ENCODE peak calls at places on chromosome 14, in seven cellular contexts. X is NAMALWA; I is activated naive CD4-positive, alpha-beta T cell treated with anti-CD3 and anti-CD28 coated beads, Interleukin-2, amount 50 U/mL, for 16 hours; H is EL; C is lung microvascular endothelial cell; Y is NCI-H748 treated with DMSO at 0.1 percent for 48 hours; E is GOT3. K is an unnamed sample.

GRCh38 chr14:51400142-51400541 is 160.1 kb downstream of the TMX1 start:
- DNase-seq in E (no peak), Y (no peak), C (no peak), X (no peak), I (no peak), H (no peak), K (no peak)

GRCh38 chr14:59438148-59438766 is 26.9 kb downstream of the GPR135 start:
- DNase-seq in I (no peak), H (peak; percentile 83), X (no peak), E (no peak), C (peak; percentile 59), Y (no peak), K (no peak)

GRCh38 chr14:60639677-60640076 is 9.6 kb downstream of the SIX1 start:
- DNase-seq in I (no peak), Y (no peak), E (no peak), H (no peak), C (no peak), X (no peak), K (no peak)

GRCh38 chr14:94466706-94467370 is 9.2 kb downstream of the SERPINA9 start:
- DNase-seq in I (no peak), X (no peak), C (no peak), Y (no peak), E (no peak), H (no peak), K (no peak)

GRCh38 chr14:64772394-64772950 is 68.2 kb downstream of the PLEKHG3 start:
- DNase-seq in I (no peak), C (no peak), E (no peak), Y (no peak), H (no peak), X (no peak), K (no peak)

GRCh38 chr14:93142854-93143652 is 27.3 kb upstream of the ITPK1 start:
- DNase-seq in I (no peak), E (no peak), H (no peak), C (no peak), X (no peak), Y (no peak), K (no peak)

GRCh38 chr14:78157855-78158436 is 12.2 kb upstream of the NRXN3 start:
- DNase-seq in I (no peak), E (no peak), X (no peak), Y (no peak), H (peak; percentile 18), C (peak; percentile 44), K (peak; percentile 22)

GRCh38 chr14:89807151-89807550 is 147.4 kb downstream of the EFCAB11 start:
- DNase-seq in I (no peak), X (no peak), Y (no peak), H (no peak), E (no peak), C (no peak), K (no peak)

GRCh38 chr14:104665663-104666522 is 23.5 kb upstream of the INF2 start:
- DNase-seq in I (no peak), X (peak; percentile 52), C (no peak), E (no peak), H (no peak), Y (no peak), K (no peak)

GRCh38 chr14:31085027-31085426 is 58.8 kb upstream of the STRN3 start:
- DNase-seq in I (no peak), Y (no peak), E (no peak), H (no peak), X (no peak), C (no peak), K (no peak)